ENCODE peak calls at places on chromosome 22, in ten cellular contexts. V is ovary, Q is body of pancreas, F is stomach, Y is tibial nerve, O is IMR-90, S is Caco-2, L is PC-9, T is pancreas, C is cardiac muscle cell. R is an unnamed sample. For H3K27me3, the result is how much of the 10 kb centered on the place peaks cover.

GRCh38 chr22:39526736-39527171 is 5.8 kb downstream of the RPS19BP1 start:
- DNase-seq in Y (no peak), F (no peak), O (no peak), C (no peak), V (no peak), T (peak), S (no peak), Q (no peak), L (no peak), R (peak)

GRCh38 chr22:35377735-35378134 is 3.2 kb upstream of the HMOX1 start:
- DNase-seq in Q (no peak), F (no peak), Y (no peak), T (no peak), S (no peak), V (no peak), L (no peak), O (no peak), C (no peak), R (no peak)

GRCh38 chr22:19607198-19608113 is 83.2 kb upstream of the CLDN5 start:
- DNase-seq in Q (peak), V (no peak), Y (no peak), T (peak), F (peak), S (no peak), L (no peak), C (peak), O (peak), R (no peak)

GRCh38 chr22:41917375-41917905 is 2.6 kb upstream of the SHISA8 start:
- DNase-seq in V (no peak), Q (no peak), O (no peak), T (no peak), L (no peak), C (no peak), F (no peak), S (no peak), Y (no peak), R (peak)

GRCh38 chr22:20803696-20804324 is 29.9 kb downstream of the SERPIND1 start:
- DNase-seq in O (peak), T (no peak), V (no peak), S (peak), C (peak), F (peak), L (peak), Y (no peak), Q (no peak), R (peak)

GRCh38 chr22:19037282-19038163 is 84.7 kb downstream of the DGCR2 start:
- DNase-seq in C (no peak), V (no peak), S (no peak), Q (no peak), L (no peak), F (no peak), O (no peak), T (no peak), Y (no peak), R (peak)

GRCh38 chr22:20808844-20809243 is 34.9 kb downstream of the SERPIND1 start:
- DNase-seq in Y (no peak), O (no peak), S (no peak), L (no peak), C (no peak), Q (no peak), V (no peak), F (no peak), T (no peak), R (peak)

GRCh38 chr22:35984776-35985175 is 43.8 kb downstream of the RBFOX2 start:
- DNase-seq in L (no peak), S (no peak), V (no peak), Q (no peak), Y (no peak), C (no peak), O (no peak), T (no peak), F (no peak), R (no peak)

GRCh38 chr22:33853200-33854097 is 66.8 kb downstream of the LARGE1 start:
- DNase-seq in C (peak), F (peak), L (peak), T (peak), Q (peak), V (peak), S (no peak), Y (peak), O (peak), R (peak)

GRCh38 chr22:39205344-39206021 is 39.3 kb downstream of the PDGFB start:
- DNase-seq in C (peak), V (no peak), L (peak), T (no peak), S (peak), Y (no peak), O (peak), F (no peak), Q (peak), R (peak)

GRCh38 chr22:38820021-38820420 is 23.8 kb downstream of the NPTXR start:
- DNase-seq in O (no peak), Q (no peak), V (no peak), Y (no peak), C (no peak), T (no peak), F (no peak), S (no peak), L (no peak), R (peak)

GRCh38 chr22:39097098-39098020 is at the start of gene APOBEC3H:
- DNase-seq in T (no peak), O (no peak), L (peak), F (no peak), V (no peak), C (peak), S (no peak), Y (peak), Q (peak), R (peak)

GRCh38 chr22:39525658-39525975 is 5.3 kb downstream of the ATF4 start:
- DNase-seq in Y (no peak), Q (no peak), L (no peak), O (no peak), S (no peak), V (no peak), F (no peak), T (peak), C (no peak), R (no peak)

GRCh38 chr22:49838771-49839717 is 11.4 kb upstream of the BRD1 start:
- DNase-seq in V (no peak), C (no peak), T (no peak), S (no peak), Y (no peak), Q (no peak), F (no peak), O (peak), L (no peak), R (peak)

GRCh38 chr22:23278883-23279675 is 98.8 kb downstream of the BCR start:
- DNase-seq in S (no peak), L (peak), T (peak), C (peak), O (no peak), Q (peak), F (peak), Y (no peak), V (no peak), R (no peak)

GRCh38 chr22:20131856-20132685 is 467 bp downstream of the ZDHHC8 start:
- DNase-seq in L (peak), Y (no peak), S (no peak), V (no peak), T (peak), C (no peak), F (peak), Q (peak), O (no peak), R (peak)

GRCh38 chr22:33666661-33667619 is 253.3 kb downstream of the LARGE1 start:
- DNase-seq in Y (no peak), S (no peak), F (peak), O (no peak), T (no peak), C (no peak), L (no peak), Q (no peak), V (no peak), R (no peak)

GRCh38 chr22:18070041-18070440 is 7.7 kb upstream of the PEX26 start:
- DNase-seq in L (no peak), S (no peak), V (no peak), O (no peak), C (no peak), Q (no peak), T (no peak), Y (no peak), F (no peak), R (no peak)

GRCh38 chr22:19704355-19705015 is 9.8 kb upstream of the SEPTIN5 start:
- DNase-seq in V (no peak), T (no peak), L (no peak), Q (no peak), S (peak), F (no peak), O (no peak), C (no peak), Y (no peak), R (peak)

GRCh38 chr22:49664371-49664881 is 163.2 kb downstream of the BRD1 start:
- DNase-seq in Y (no peak), O (no peak), L (no peak), S (no peak), T (no peak), V (no peak), Q (no peak), C (no peak), F (no peak), R (peak)

GRCh38 chr22:36433318-36434231 is 45.8 kb upstream of the MYH9 start:
- DNase-seq in T (peak), V (no peak), F (peak), L (no peak), Q (peak), Y (no peak), C (no peak), S (no peak), O (no peak), R (peak)

DNA sequence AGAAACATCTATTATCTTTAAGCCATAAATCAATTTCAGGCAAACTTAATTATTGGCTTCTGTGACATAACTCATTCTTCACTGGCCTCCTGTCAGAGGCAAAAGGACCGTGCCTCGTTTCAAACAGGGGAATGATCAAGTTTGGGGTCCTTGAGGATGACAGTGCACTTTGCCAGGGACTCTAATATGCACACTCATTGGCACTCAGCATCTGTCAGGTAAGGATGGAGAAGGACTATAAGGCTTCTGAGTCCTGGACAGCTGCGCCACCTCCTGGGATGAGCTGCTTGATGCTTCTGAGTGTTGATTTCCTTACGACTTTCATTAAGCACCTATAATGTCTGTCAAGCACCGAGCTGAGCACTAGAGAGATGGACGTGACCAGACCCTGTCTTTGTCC is 20.2 kb downstream of the BPIFC start:
- DNase-seq in F (no peak), Y (no peak), L (peak), T (no peak), O (no peak), C (peak), V (no peak), Q (no peak), S (peak), R (no peak)
- TF ChIP-seq CTCF in F (no peak), Y (peak), L (peak), T (no peak), O (no peak), C (peak), V (no peak), Q (no peak), S (peak), R (no peak)

GRCh38 chr22:43168416-43169309 is 17.3 kb downstream of the TSPO start:
- DNase-seq in F (no peak), C (peak), V (no peak), S (no peak), T (no peak), Y (no peak), O (peak), Q (no peak), L (no peak), R (peak)

GRCh38 chr22:43171607-43172006 is 15.3 kb downstream of the TTLL12 start:
- DNase-seq in T (no peak), C (no peak), F (peak), O (no peak), S (no peak), Q (no peak), L (no peak), V (no peak), Y (no peak), R (peak)

GRCh38 chr22:43170131-43170480 is 16.8 kb downstream of the TTLL12 start:
- DNase-seq in T (no peak), S (no peak), Y (no peak), C (no peak), F (no peak), O (no peak), Q (no peak), V (no peak), L (no peak), R (no peak)

GRCh38 chr22:43171019-43171491 is 15.9 kb downstream of the TTLL12 start:
- DNase-seq in Y (no peak), V (no peak), T (no peak), Q (no peak), L (no peak), S (no peak), O (no peak), C (no peak), F (no peak), R (peak)

GRCh38 chr22:43169310-43170130 is 17.4 kb downstream of the TTLL12 start:
- DNase-seq in Q (no peak), L (no peak), C (no peak), V (no peak), S (no peak), T (no peak), O (no peak), F (no peak), Y (no peak), R (peak)
- H3K27me3 ChIP-seq in Q (under half), L (under half), C (under half), V (under half), S (under half), T (under half), O (under half), F (under half), Y (under half), R (under half)

GRCh38 chr22:46678785-46679700 is 58.9 kb downstream of the GRAMD4 start:
- DNase-seq in Q (no peak), O (peak), Y (no peak), C (no peak), S (no peak), V (no peak), L (no peak), F (no peak), T (no peak), R (peak)

GRCh38 chr22:46679711-46680269 is 58.3 kb downstream of the CERK start:
- DNase-seq in C (no peak), Y (no peak), O (no peak), T (no peak), V (no peak), Q (no peak), F (no peak), L (no peak), S (no peak), R (no peak)

GRCh38 chr22:46682011-46682731 is 55.9 kb downstream of the CERK start:
- DNase-seq in Q (no peak), S (no peak), F (no peak), C (no peak), T (no peak), O (no peak), Y (no peak), V (no peak), L (no peak), R (no peak)

GRCh38 chr22:46678003-46678657 is 57.9 kb downstream of the GRAMD4 start:
- DNase-seq in C (no peak), L (no peak), O (no peak), Q (no peak), S (no peak), F (no peak), V (no peak), Y (no peak), T (no peak), R (peak)

GRCh38 chr22:46681010-46681409 is 57.0 kb downstream of the CERK start:
- DNase-seq in L (no peak), F (no peak), S (no peak), T (no peak), O (no peak), V (no peak), Q (no peak), C (no peak), Y (no peak), R (peak)
- TF ChIP-seq CTCF in L (peak), F (peak), S (peak), T (peak), O (peak), V (no peak), Q (peak), C (peak), Y (peak), R (peak)

GRCh38 chr22:27434898-27435297 is 366.7 kb downstream of the MN1 start:
- DNase-seq in S (no peak), L (no peak), Y (peak), T (no peak), F (no peak), Q (no peak), O (no peak), V (no peak), C (peak), R (no peak)

GRCh38 chr22:27438271-27438980 is 363.1 kb downstream of the MN1 start:
- DNase-seq in Q (peak), S (no peak), V (peak), T (peak), L (no peak), O (peak), Y (no peak), C (peak), F (peak), R (no peak)

GRCh38 chr22:27435839-27436581 is 365.5 kb downstream of the MN1 start:
- DNase-seq in Y (no peak), O (peak), C (peak), T (no peak), V (peak), L (no peak), S (no peak), Q (peak), F (no peak), R (no peak)

GRCh38 chr22:27437570-27437969 is 364.0 kb downstream of the MN1 start:
- DNase-seq in Y (no peak), F (no peak), Q (no peak), V (no peak), O (no peak), T (no peak), L (no peak), S (no peak), C (no peak), R (no peak)

DNA sequence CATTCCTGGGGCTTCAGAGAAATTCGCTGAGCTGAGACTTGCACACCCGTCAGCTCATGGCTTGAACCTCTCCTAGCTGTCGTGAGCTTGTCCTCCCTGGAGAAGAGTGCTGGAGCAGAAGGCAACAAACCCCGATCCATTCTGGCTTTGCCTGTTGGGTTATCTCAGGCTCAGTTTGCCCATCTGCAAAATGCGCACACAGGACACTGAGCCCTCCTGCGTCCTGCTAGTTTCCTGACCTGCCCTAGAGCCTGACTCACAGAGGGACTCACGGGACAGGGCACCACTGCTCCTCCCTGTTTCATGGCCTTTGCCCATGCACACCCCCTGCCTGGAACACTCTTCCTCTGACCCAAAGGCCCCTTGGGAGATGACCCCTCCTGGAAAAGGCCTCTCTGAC is 365.0 kb downstream of the MN1 start:
- DNase-seq in T (no peak), F (no peak), O (no peak), L (no peak), Y (no peak), Q (no peak), V (no peak), C (no peak), S (no peak), R (no peak)
- H3K27me3 ChIP-seq in T (under half), F (under half), O (under half), L (under half), Y (under half), Q (under half), V (under half), C (under half), S (under half), R (under half)

GRCh38 chr22:24706050-24706449 is 68.5 kb downstream of the PIWIL3 start:
- DNase-seq in L (no peak), Y (no peak), Q (no peak), O (no peak), C (peak), V (no peak), F (no peak), S (no peak), T (no peak), R (peak)
- TF ChIP-seq CTCF in L (no peak), Y (no peak), Q (no peak), O (no peak), C (peak), V (no peak), F (no peak), S (peak), T (no peak), R (no peak)

DNA sequence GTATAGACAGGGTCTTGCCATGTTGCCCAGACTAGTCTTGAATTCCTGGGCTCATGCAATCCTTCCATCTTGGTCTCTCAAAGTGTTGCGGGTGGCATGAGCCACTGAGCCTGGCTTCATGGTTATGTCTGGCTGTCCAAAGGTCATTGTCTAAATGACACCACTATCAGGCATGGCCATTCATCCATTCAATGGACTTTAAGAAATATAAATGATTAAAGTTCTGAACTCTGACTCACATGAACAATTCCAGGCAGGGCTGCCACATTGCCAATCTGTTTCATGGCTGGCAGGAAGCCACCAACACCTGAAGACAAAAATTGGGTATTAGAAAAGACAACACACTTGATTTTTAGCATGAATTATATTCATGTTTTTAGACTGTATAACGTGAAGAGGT is 4.1 kb downstream of the RTCB start:
- DNase-seq in Y (no peak), C (no peak), T (no peak), S (no peak), O (no peak), L (no peak), F (no peak), Q (no peak), V (no peak), R (no peak)
- H3K27me3 ChIP-seq in Y (under half), C (under half), T (under half), S (under half), O (under half), L (under half), F (under half), Q (under half), V (under half), R (under half)

GRCh38 chr22:46546466-46547178 is 9.2 kb upstream of the CELSR1 start:
- DNase-seq in L (peak), T (peak), V (no peak), O (peak), Y (no peak), Q (peak), S (peak), F (peak), C (peak), R (peak)

GRCh38 chr22:46549565-46549840 is 12.1 kb upstream of the CELSR1 start:
- DNase-seq in V (no peak), Q (no peak), O (no peak), T (no peak), C (no peak), L (no peak), Y (no peak), F (no peak), S (no peak), R (peak)

GRCh38 chr22:46545041-46545796 is 7.8 kb upstream of the CELSR1 start:
- DNase-seq in F (no peak), C (no peak), Y (no peak), O (peak), T (no peak), V (no peak), S (no peak), L (no peak), Q (no peak), R (peak)

GRCh38 chr22:46547883-46548244 is 10.4 kb upstream of the CELSR1 start:
- DNase-seq in L (peak), T (no peak), V (no peak), S (peak), Q (peak), F (no peak), O (peak), C (peak), Y (peak), R (peak)

DNA sequence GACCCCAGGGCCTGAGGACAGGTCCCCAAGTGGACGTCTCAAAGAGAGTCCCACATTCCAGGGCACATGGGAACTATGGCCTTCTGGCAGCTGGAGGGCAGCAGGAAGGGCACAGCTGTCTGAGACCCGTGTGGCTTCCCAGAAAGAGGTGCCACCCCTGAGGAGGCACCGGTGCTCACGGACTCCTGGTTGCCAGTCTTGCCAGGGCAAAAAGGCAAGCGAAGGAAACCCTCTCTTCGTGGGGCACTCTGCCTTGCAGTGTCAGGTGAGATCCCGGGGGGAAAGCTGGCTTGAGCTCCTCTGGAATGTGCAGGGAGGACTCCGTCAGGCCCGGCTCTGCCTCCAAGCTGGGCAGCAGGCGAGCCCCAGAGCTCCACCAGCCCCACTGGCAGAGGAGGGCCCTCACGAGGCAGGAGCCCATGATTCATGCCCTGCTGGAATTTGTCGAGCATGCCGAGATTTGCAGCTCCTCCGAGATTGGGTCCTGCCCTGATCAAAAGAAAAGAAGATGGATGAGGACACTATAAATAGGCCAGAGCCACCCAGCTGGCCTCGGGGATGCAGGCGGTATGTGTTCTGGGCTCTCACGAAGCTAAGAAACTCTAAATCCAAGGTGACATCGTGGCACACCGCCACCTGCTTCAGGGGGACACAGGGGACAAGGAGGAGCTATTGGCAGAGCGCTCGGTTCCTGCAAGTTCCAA is 9.9 kb upstream of the CELSR1 start:
- DNase-seq in T (no peak), Q (peak), V (no peak), O (peak), S (peak), Y (no peak), F (no peak), C (peak), L (peak), R (peak)
- TF ChIP-seq CTCF in T (no peak), Q (no peak), V (no peak), O (no peak), S (no peak), Y (no peak), F (no peak), C (no peak), L (no peak), R (no peak)

R was measured in osteoblast.